ENCODE peak calls at places on chromosome 21, in six cellular contexts. Z, J, Y, U, Q and V are unnamed samples.

GRCh38 chr21:16195476-16195875 is 465.7 kb downstream of the USP25 start:
- DNase-seq in Z (no peak), Y (no peak), U (no peak), Q (no peak), J (no peak), V (no peak)

GRCh38 chr21:39238275-39238674 is 55.0 kb upstream of the PSMG1 start:
- DNase-seq in Y (no peak), U (no peak), J (no peak), Z (no peak), Q (no peak), V (no peak)

GRCh38 chr21:36422279-36423098 is 37.3 kb downstream of the CHAF1B start:
- DNase-seq in Y (peak; percentile 37), Z (peak; percentile 75), Q (no peak), U (no peak), J (no peak), V (peak; percentile 63)

GRCh38 chr21:41011968-41012367 is 156.0 kb upstream of the BACE2 start:
- DNase-seq in Y (no peak), U (no peak), Q (no peak), J (no peak), Z (no peak), V (no peak)

GRCh38 chr21:27570306-27570868 is 603.5 kb upstream of the ADAMTS5 start:
- DNase-seq in Q (no peak), U (peak; percentile 88), Y (peak; percentile 65), Z (no peak), J (no peak), V (no peak)

GRCh38 chr21:20169812-20170576 is 828.2 kb upstream of the NCAM2 start:
- DNase-seq in J (no peak), Q (no peak), Z (no peak), U (peak; percentile 7), Y (no peak), V (no peak)

GRCh38 chr21:16330340-16331319 is 600.8 kb downstream of the USP25 start:
- DNase-seq in Y (no peak), Q (peak; percentile 5), U (peak; percentile 32), J (no peak), Z (peak; percentile 6), V (peak; percentile 33)

GRCh38 chr21:17660862-17661261 is 48.2 kb upstream of the BTG3 start:
- DNase-seq in J (no peak), Y (no peak), Q (no peak), U (no peak), Z (no peak), V (no peak)

GRCh38 chr21:20998886-20999285 is 677 bp downstream of the NCAM2 start:
- DNase-seq in J (no peak), Z (no peak), U (no peak), Q (no peak), Y (no peak), V (no peak)

GRCh38 chr21:25518491-25518911 is 88.8 kb downstream of the MRPL39 start:
- DNase-seq in J (peak; percentile 44), U (no peak), Q (no peak), Y (no peak), Z (no peak), V (peak; percentile 44)

GRCh38 chr21:31909153-31909771 is 36.4 kb downstream of the HUNK start:
- DNase-seq in Q (no peak), J (no peak), Z (no peak), Y (no peak), U (no peak), V (no peak)

GRCh38 chr21:14886001-14886400 is 178.8 kb downstream of the NRIP1 start:
- DNase-seq in Y (no peak), Q (no peak), J (no peak), U (no peak), Z (no peak), V (no peak)

GRCh38 chr21:32562426-32562825 is 22.9 kb downstream of the TCP10L start:
- DNase-seq in U (peak; percentile 10), J (no peak), Z (no peak), Q (no peak), Y (no peak), V (no peak)

GRCh38 chr21:41888749-41889376 is 9.7 kb upstream of the PRDM15 start:
- DNase-seq in Q (no peak), U (no peak), Z (no peak), J (no peak), Y (no peak), V (no peak)

GRCh38 chr21:36773111-36773510 is 74.2 kb downstream of the SIM2 start:
- DNase-seq in Q (no peak), Z (no peak), Y (peak; percentile 86), J (peak; percentile 89), U (no peak), V (no peak)

GRCh38 chr21:26732442-26733221 is 112.6 kb downstream of the ADAMTS1 start:
- DNase-seq in U (peak; percentile 18), Y (no peak), Z (no peak), J (no peak), Q (no peak), V (no peak)

GRCh38 chr21:36879827-36880226 is 86.6 kb downstream of the HLCS start:
- DNase-seq in Z (no peak), J (no peak), Y (no peak), Q (no peak), U (no peak), V (no peak)

GRCh38 chr21:43347864-43348766 is 78.8 kb downstream of the SIK1 start:
- DNase-seq in Z (no peak), Y (no peak), U (no peak), J (peak; percentile 65), Q (no peak), V (no peak)

GRCh38 chr21:36113647-36114428 is 21.0 kb upstream of the CBR3 start:
- DNase-seq in J (peak; percentile 88), Y (no peak), U (no peak), Q (no peak), Z (no peak), V (peak; percentile 71)

GRCh38 chr21:30733026-30733425 is 14.0 kb downstream of the KRTAP21-2 start:
- DNase-seq in J (no peak), Y (no peak), Q (no peak), U (no peak), Z (no peak), V (no peak)
- TF ChIP-seq CTCF in J (no peak), Y (peak; percentile 43), Q (no peak), U (no peak), Z (no peak), V (no peak)

GRCh38 chr21:34764715-34765284 is 96.0 kb downstream of the CLIC6 start:
- DNase-seq in J (no peak), Q (no peak), U (no peak), Z (no peak), Y (no peak), V (no peak)

GRCh38 chr21:34761758-34762330 is 93.0 kb downstream of the CLIC6 start:
- DNase-seq in U (no peak), J (no peak), Y (no peak), Z (no peak), Q (no peak), V (no peak)

GRCh38 chr21:34765619-34766018 is 96.8 kb downstream of the CLIC6 start:
- DNase-seq in U (no peak), Q (no peak), Y (no peak), J (no peak), Z (no peak), V (no peak)

GRCh38 chr21:34766862-34767261 is 98.1 kb downstream of the CLIC6 start:
- DNase-seq in Y (no peak), Q (no peak), Z (no peak), U (no peak), J (no peak), V (no peak)

DNA sequence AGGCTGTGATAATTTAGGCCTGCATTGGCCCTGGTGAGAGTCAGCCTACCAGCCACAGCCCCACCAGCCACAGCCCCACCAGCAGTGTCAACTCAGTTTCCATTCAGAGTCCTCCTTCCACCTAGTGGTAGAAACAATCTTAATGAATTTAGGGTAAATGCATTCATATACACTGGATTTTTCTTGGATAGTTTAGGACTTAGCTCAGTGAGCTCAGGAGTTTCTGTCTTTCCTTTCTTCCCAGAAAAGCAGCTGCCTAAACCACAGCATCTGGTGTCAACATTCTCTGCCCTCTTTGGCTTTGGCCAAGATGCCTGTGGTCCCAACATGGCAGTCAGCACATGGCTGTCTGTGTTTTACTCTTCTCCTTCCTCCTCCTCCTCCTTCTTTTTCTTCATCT is 94.0 kb downstream of the CLIC6 start:
- DNase-seq in J (no peak), U (no peak), Y (no peak), Z (no peak), Q (no peak), V (no peak)
- TF ChIP-seq CTCF in J (no peak), U (no peak), Y (no peak), Z (no peak), Q (no peak), V (no peak)

GRCh38 chr21:44752701-44753235 is 41.4 kb upstream of the TSPEAR start:
- DNase-seq in Y (no peak), Z (no peak), J (no peak), Q (no peak), U (peak; percentile 31), V (no peak)
- TF ChIP-seq CTCF in Y (peak; percentile 12), Z (no peak), J (no peak), Q (no peak), U (no peak), V (no peak)

DNA sequence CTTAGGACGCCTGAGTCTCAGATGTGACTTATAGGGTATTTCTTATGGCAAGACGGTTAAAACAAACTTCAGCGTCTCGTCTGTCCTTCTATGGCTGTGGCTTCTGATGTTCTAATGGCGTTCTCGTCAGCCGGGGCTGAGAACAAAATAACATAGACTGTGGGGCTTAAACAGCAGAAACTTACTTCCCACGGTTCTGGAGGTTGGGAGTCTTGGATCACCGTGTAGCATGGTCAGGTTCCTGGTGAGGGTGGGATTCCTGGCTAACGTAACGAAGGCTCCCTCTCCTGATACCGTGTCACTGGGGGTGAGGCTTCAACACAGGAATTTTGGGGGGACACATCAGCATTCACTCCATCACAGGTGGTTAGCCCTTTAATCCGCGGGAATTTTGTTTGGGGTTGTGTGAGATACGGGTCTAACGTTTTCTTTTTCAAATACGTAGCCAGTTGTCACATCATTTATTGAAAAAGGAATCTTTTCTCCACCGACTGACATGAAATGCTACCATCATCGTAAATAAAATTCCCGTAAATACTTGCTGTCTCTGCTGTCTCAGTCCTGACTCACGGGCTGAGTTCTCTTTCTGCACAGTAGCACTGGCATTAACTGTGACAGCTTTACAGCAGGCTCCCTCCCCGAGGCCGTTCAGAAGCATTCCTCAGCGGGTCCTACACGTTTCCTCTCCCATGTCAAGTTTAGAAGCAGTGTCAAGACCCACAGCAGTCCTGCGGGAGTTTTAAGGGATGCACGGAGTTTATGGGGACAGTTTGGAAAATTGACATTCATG is 8.1 kb upstream of the POFUT2 start:
- DNase-seq in Z (no peak), Q (no peak), Y (peak; percentile 25), J (no peak), U (no peak), V (no peak)
- TF ChIP-seq CTCF in Z (no peak), Q (no peak), Y (no peak), J (no peak), U (no peak), V (no peak)

GRCh38 chr21:34243562-34243961 is 120.2 kb upstream of the KCNE2 start:
- DNase-seq in Q (no peak), Y (no peak), U (no peak), Z (no peak), J (no peak), V (no peak)
- TF ChIP-seq CTCF in Q (no peak), Y (peak; percentile 45), U (peak; percentile 46), Z (peak; percentile 34), J (peak; percentile 29), V (peak; percentile 49)